ENCODE peak calls at places on chromosome 4, in four cellular contexts. E is pancreas, P is OCI-LY7, H is transverse colon. I is an unnamed sample. For H3K4me1, the result is how much of the 10 kb centered on the place peaks cover.

GRCh38 chr4:120672558-120673147 is 249.9 kb downstream of the PRDM5 start:
- DNase-seq in E (no peak), P (no peak), H (no peak), I (no peak)

GRCh38 chr4:130511776-130512175 is 1415.8 kb downstream of the C4orf33 start:
- DNase-seq in E (no peak), P (no peak), H (no peak), I (no peak)

GRCh38 chr4:82799006-82799881 is 648 bp upstream of the SCD5 start:
- DNase-seq in E (no peak), P (no peak), H (peak), I (no peak)

GRCh38 chr4:153318696-153319320 is 25.7 kb upstream of the MND1 start:
- DNase-seq in E (no peak), P (peak), H (no peak), I (no peak)

GRCh38 chr4:10003666-10004065 is 17.6 kb downstream of the SLC2A9 start:
- DNase-seq in E (no peak), P (no peak), H (no peak), I (no peak)

GRCh38 chr4:13054410-13054970 is 429.6 kb downstream of the RAB28 start:
- DNase-seq in E (no peak), P (no peak), H (no peak), I (no peak)

GRCh38 chr4:11748169-11748872 is 319.6 kb upstream of the HS3ST1 start:
- DNase-seq in E (no peak), P (no peak), H (no peak), I (no peak)

GRCh38 chr4:188432328-188432727 is 293.1 kb downstream of the TRIML1 start:
- DNase-seq in E (no peak), P (no peak), H (no peak), I (no peak)

GRCh38 chr4:94766856-94767255 is 9.1 kb downstream of the BMPR1B start:
- DNase-seq in E (no peak), P (no peak), H (no peak), I (no peak)

GRCh38 chr4:54961357-54961975 is 163.9 kb downstream of the KDR start:
- DNase-seq in E (no peak), P (peak), H (no peak), I (no peak)

GRCh38 chr4:151753056-151753455 is 7.8 kb downstream of the GATB start:
- DNase-seq in E (no peak), P (no peak), H (no peak), I (no peak)

GRCh38 chr4:38062894-38063168 is 102.6 kb downstream of the PTTG2 start:
- DNase-seq in E (no peak), P (no peak), H (no peak), I (no peak)

GRCh38 chr4:186551849-186552248 is 3.5 kb downstream of the MTNR1A start:
- DNase-seq in E (no peak), P (no peak), H (no peak), I (no peak)

GRCh38 chr4:183008492-183008891 is 90.6 kb upstream of the WWC2 start:
- DNase-seq in E (no peak), P (no peak), H (no peak), I (no peak)

GRCh38 chr4:60814549-60814948 is 385.6 kb upstream of the ADGRL3 start:
- DNase-seq in E (no peak), P (no peak), H (no peak), I (no peak)

GRCh38 chr4:159594576-159594975 is 491.7 kb downstream of the RAPGEF2 start:
- DNase-seq in E (no peak), P (no peak), H (no peak), I (no peak)

GRCh38 chr4:73870778-73871177 is 1.6 kb downstream of the CXCL1 start:
- DNase-seq in E (no peak), P (no peak), H (no peak), I (no peak)

GRCh38 chr4:10157478-10158354 is 41.1 kb upstream of the WDR1 start:
- DNase-seq in E (peak), P (peak), H (peak), I (no peak)

GRCh38 chr4:24763631-24764302 is 31.6 kb upstream of the SOD3 start:
- DNase-seq in E (no peak), P (no peak), H (no peak), I (peak)

GRCh38 chr4:8082517-8083055 is 76.0 kb downstream of the ABLIM2 start:
- DNase-seq in E (no peak), P (no peak), H (no peak), I (no peak)

GRCh38 chr4:8333726-8334460 is 64.3 kb downstream of the HTRA3 start:
- DNase-seq in E (no peak), P (no peak), H (no peak), I (no peak)

GRCh38 chr4:152032722-152033131 is 271.9 kb upstream of the GATB start:
- DNase-seq in E (no peak), P (no peak), H (no peak), I (no peak)

GRCh38 chr4:110197421-110198398 is 705 bp downstream of the ELOVL6 start:
- DNase-seq in E (no peak), P (peak), H (peak), I (no peak)

GRCh38 chr4:179625391-179625790 is 2183.2 kb upstream of the AGA start:
- DNase-seq in E (no peak), P (no peak), H (no peak), I (no peak)

GRCh38 chr4:179624768-179625181 is 2182.5 kb upstream of the AGA start:
- DNase-seq in E (no peak), P (no peak), H (no peak), I (no peak)

GRCh38 chr4:179626687-179627086 is 2184.4 kb upstream of the AGA start:
- DNase-seq in E (no peak), P (no peak), H (no peak), I (no peak)
- TF ChIP-seq CTCF in E (no peak), P (peak), H (no peak), I (no peak)

GRCh38 chr4:102598102-102598758 is 97.1 kb downstream of the NFKB1 start:
- DNase-seq in E (no peak), P (no peak), H (no peak), I (no peak)
- H3K4me1 ChIP-seq in E (under half), P (under half), H (under half), I (under half)

GRCh38 chr4:169121920-169122319 is 111.9 kb upstream of the CBR4 start:
- DNase-seq in E (no peak), P (no peak), H (no peak), I (no peak)
- TF ChIP-seq CTCF in E (no peak), P (no peak), H (no peak), I (no peak)

DNA sequence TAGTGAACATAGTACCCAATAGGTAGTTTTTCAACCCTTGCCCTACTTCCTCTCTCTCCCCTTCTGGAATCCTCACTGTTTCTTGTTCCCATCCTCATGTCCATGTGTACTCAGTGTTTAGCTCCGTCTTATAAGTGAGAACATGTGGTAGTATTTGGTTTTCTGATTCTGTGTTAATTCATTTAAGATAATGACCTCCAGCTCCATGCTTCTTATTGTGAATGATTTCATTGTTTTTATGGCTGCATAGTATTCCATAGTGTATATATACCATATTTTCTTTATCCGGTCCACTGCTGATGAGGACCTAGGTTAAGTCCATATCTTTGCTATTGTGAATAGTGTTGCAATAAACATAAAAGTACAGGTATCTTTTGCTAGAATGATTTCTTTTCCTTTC is 31.0 kb downstream of the IRF2 start:
- DNase-seq in E (no peak), P (no peak), H (no peak), I (no peak)
- H3K4me1 ChIP-seq in E (under half), P (under half), H (under half), I (under half)

GRCh38 chr4:2909583-2909982 is 53.6 kb downstream of the NOP14 start:
- DNase-seq in E (no peak), P (no peak), H (no peak), I (no peak)

GRCh38 chr4:2908686-2909085 is 54.5 kb downstream of the NOP14 start:
- DNase-seq in E (no peak), P (no peak), H (no peak), I (no peak)

GRCh38 chr4:2911868-2912267 is 51.3 kb downstream of the NOP14 start:
- DNase-seq in E (no peak), P (no peak), H (no peak), I (no peak)

GRCh38 chr4:2907706-2908293 is 55.4 kb downstream of the NOP14 start:
- DNase-seq in E (peak), P (no peak), H (no peak), I (no peak)

GRCh38 chr4:2910409-2910808 is 52.8 kb downstream of the NOP14 start:
- DNase-seq in E (no peak), P (peak), H (no peak), I (no peak)
- TF ChIP-seq CTCF in E (no peak), P (peak), H (no peak), I (no peak)

GRCh38 chr4:143364063-143364462 is 27.4 kb downstream of the GAB1 start:
- DNase-seq in E (no peak), P (no peak), H (no peak), I (no peak)

GRCh38 chr4:143363332-143363731 is 26.7 kb downstream of the GAB1 start:
- DNase-seq in E (no peak), P (no peak), H (no peak), I (no peak)

GRCh38 chr4:143359794-143360193 is 23.1 kb downstream of the GAB1 start:
- DNase-seq in E (no peak), P (no peak), H (no peak), I (no peak)

GRCh38 chr4:143360838-143361237 is 24.2 kb downstream of the GAB1 start:
- DNase-seq in E (no peak), P (no peak), H (no peak), I (no peak)

DNA sequence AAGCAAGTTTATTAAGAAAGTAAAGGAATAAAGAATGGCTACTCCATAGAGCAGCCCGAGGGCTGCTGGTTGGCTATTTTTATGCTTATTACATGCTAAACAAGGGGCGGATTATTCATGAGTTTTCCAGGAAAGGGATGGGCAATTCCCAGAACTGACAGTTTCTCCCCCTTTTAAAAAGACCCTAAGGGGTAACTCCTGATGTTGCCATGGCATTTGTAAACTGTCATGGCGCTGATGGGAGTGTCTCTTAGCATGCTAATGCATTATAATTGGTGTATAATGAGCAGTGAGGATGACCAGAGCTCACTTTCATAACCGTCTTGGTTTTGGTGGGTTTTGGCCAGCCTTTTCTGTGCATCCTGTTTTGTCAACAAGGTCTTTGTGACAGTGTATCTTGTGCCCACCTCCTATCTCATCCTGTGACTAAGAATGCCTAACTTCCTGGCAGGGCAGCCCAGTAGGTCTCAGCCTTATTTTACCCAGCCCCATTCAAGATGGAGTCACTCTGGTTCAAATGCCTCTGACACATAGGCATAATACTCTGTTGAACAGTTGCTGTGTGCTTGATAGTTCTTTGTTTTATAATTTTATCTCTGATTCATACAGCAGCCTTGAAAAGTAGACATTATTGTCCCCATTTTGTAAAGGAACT is 25.8 kb downstream of the GAB1 start:
- DNase-seq in E (no peak), P (no peak), H (no peak), I (no peak)
- H3K4me1 ChIP-seq in E (under half), P (half or more), H (half or more), I (under half)

GRCh38 chr4:6395466-6396228 is 76.8 kb downstream of the PPP2R2C start:
- DNase-seq in E (no peak), P (no peak), H (no peak), I (no peak)
- TF ChIP-seq CTCF in E (no peak), P (no peak), H (no peak), I (no peak)

GRCh38 chr4:163611784-163612445 is 117.4 kb downstream of the TMA16 start:
- DNase-seq in E (no peak), P (no peak), H (no peak), I (no peak)

GRCh38 chr4:163611172-163611571 is 116.7 kb downstream of the TMA16 start:
- DNase-seq in E (no peak), P (peak), H (no peak), I (no peak)

GRCh38 chr4:163609046-163609445 is 114.6 kb downstream of the TMA16 start:
- DNase-seq in E (no peak), P (no peak), H (no peak), I (no peak)

GRCh38 chr4:163612762-163613161 is 118.3 kb downstream of the TMA16 start:
- DNase-seq in E (no peak), P (no peak), H (no peak), I (no peak)

DNA sequence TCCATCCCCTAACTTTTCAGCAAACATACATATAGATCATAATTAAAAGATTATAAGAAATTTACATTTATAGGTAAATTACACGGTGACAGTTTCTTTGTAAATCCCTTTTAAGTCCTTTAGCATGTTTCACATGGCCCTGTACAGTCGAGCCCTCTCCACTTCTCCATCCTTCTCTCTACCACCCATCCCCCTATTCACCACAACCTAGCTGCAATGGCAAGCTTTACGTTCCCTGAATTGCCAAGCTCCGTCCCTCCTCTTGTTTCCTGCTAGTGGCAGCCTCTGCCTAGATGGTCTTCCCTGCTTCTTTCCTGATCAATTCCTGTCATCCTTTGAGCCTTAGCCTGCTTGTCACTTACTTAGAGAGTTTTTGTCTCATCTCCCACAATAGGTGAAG is 116.2 kb downstream of the TMA16 start:
- DNase-seq in E (no peak), P (no peak), H (no peak), I (no peak)
- H3K4me1 ChIP-seq in E (under half), P (half or more), H (under half), I (under half)

DNA sequence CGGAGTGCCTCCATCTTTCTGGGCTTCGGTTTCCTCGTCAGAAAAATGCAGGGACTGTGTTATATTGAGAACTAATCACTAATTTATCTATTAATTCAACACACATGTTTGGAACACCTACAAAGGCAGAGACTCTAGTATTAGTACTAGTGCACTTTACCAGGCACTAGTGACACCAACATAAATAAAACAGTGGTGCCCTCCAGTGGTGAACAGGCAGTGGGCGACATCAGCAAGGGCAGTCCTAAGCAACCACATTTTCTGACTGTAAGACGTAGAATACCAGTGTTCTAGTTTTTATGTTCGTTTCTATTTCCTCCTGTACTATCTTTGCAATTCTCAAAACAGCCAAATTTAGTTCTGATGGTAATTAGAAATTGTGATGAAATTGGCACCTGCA is 69.1 kb upstream of the UCP1 start:
- DNase-seq in E (no peak), P (peak), H (peak), I (no peak)
- TF ChIP-seq CTCF in E (no peak), P (peak), H (peak), I (no peak)

GRCh38 chr4:40306203-40306602 is 28.9 kb upstream of the CHRNA9 start:
- DNase-seq in E (no peak), P (peak), H (no peak), I (no peak)
- H3K4me1 ChIP-seq in E (under half), P (half or more), H (under half), I (under half)